ENCODE peak calls at places on chromosomes 16 and 17, in four cellular contexts. P is stimulated activated CD8-positive, alpha-beta memory T cell treated with anti-CD3 and anti-CD28 coated beads, Interleukin-4, amount 100 ng/mL, for 1 hour; E is NAMALWA; S is HS-5. G is an unnamed sample.
A peak's percentile ranks its signal among the peaks of the same experiment; 100 is the strongest.

GRCh38 chr16:4323845-4324478 is 8.1 kb downstream of the GLIS2 start:
- DNase-seq in E (no peak), S (no peak), P (no peak), G (no peak)

GRCh38 chr16:7324306-7324705 is 8.3 kb upstream of the RBFOX1 start:
- DNase-seq in E (no peak), S (no peak), P (no peak), G (no peak)

GRCh38 chr16:66690106-66690847 is 6.3 kb downstream of the CMTM4 start:
- DNase-seq in E (no peak), P (no peak), S (no peak), G (no peak)

GRCh38 chr17:50931003-50931878 is 65.1 kb upstream of the TOB1 start:
- DNase-seq in P (no peak), E (peak; percentile 85), S (peak; percentile 56), G (peak; percentile 24)

GRCh38 chr17:55402374-55402773 is 19.3 kb downstream of the MMD start:
- DNase-seq in E (no peak), P (no peak), S (no peak), G (no peak)

GRCh38 chr16:11563493-11564040 is 23.2 kb downstream of the LITAF start:
- DNase-seq in S (no peak), E (no peak), P (no peak), G (no peak)

GRCh38 chr17:57021226-57021940 is 43.5 kb downstream of the SCPEP1 start:
- DNase-seq in P (no peak), S (no peak), E (no peak), G (no peak)

GRCh38 chr16:87457724-87458423 is 35.0 kb downstream of the ZCCHC14 start:
- DNase-seq in P (no peak), S (peak; percentile 79), E (no peak), G (no peak)

GRCh38 chr16:4936991-4937781 is at the start of gene PPL:
- DNase-seq in P (no peak), S (no peak), E (no peak), G (peak; percentile 30)

GRCh38 chr16:27235938-27236245 is 32.6 kb downstream of the KDM8 start:
- DNase-seq in E (no peak), S (no peak), P (no peak), G (no peak)

GRCh38 chr17:33112763-33113162 is 121.1 kb downstream of the SPACA3 start:
- DNase-seq in S (peak; percentile 36), P (no peak), E (no peak), G (no peak)

GRCh38 chr17:39636927-39637736 is at the start of gene STARD3:
- DNase-seq in P (peak; percentile 78), S (peak; percentile 34), E (peak; percentile 91), G (peak; percentile 70)

GRCh38 chr17:39598047-39598481 is 9.7 kb downstream of the NEUROD2 start:
- DNase-seq in S (no peak), P (no peak), E (no peak), G (no peak)

GRCh38 chr17:60392845-60393702 is 1.1 kb upstream of the USP32 start:
- DNase-seq in S (peak; percentile 22), E (peak; percentile 54), P (no peak), G (no peak)

GRCh38 chr17:1328437-1328836 is 49.0 kb downstream of the TRARG1 start:
- DNase-seq in E (no peak), P (no peak), S (no peak), G (no peak)

GRCh38 chr16:87538594-87538993 is 45.8 kb upstream of the ZCCHC14 start:
- DNase-seq in S (no peak), P (no peak), E (no peak), G (no peak)

GRCh38 chr16:4244254-4244812 is 2.5 kb upstream of the SRL start:
- DNase-seq in P (no peak), E (peak; percentile 89), S (no peak), G (peak; percentile 2)

GRCh38 chr17:63274156-63274555 is 171.9 kb downstream of the CYB561 start:
- DNase-seq in E (no peak), S (peak; percentile 66), P (no peak), G (no peak)

GRCh38 chr17:48724241-48725004 is 1.4 kb downstream of the PRAC2 start:
- DNase-seq in S (no peak), P (peak; percentile 43), E (peak; percentile 78), G (no peak)